ENCODE peak calls at places on chromosomes 4 and X, in five cellular contexts. J is heart left ventricle, L is fibroblast of pulmonary artery, U is MCF 10A, R is astrocyte of the spinal cord. Y is an unnamed sample.

GRCh38 chr4:95317124-95317820 is 231.5 kb downstream of the UNC5C start:
- DNase-seq in J (no peak), U (no peak), L (no peak), R (no peak), Y (no peak)

GRCh38 chr4:13427599-13428325 is 56.4 kb downstream of the RAB28 start:
- DNase-seq in L (peak), U (no peak), J (no peak), R (no peak), Y (no peak)

GRCh38 chrX:72020788-72021187 is 110.1 kb downstream of the NHSL2 start:
- DNase-seq in L (no peak), R (no peak), J (no peak), U (no peak), Y (no peak)

GRCh38 chrX:152061557-152061956 is 76.8 kb downstream of the MAGEA10 start:
- DNase-seq in L (no peak), J (no peak), U (no peak), R (no peak), Y (no peak)

GRCh38 chr4:109978704-109979103 is 66.0 kb downstream of the EGF start:
- DNase-seq in L (no peak), J (no peak), R (no peak), U (no peak), Y (no peak)

GRCh38 chrX:267771-268261 is 13.4 kb upstream of the PLCXD1 start:
- DNase-seq in U (no peak), R (no peak), L (no peak), J (no peak), Y (no peak)

GRCh38 chrX:133177202-133177601 is 41.0 kb downstream of the TFDP3 start:
- DNase-seq in R (no peak), U (no peak), L (no peak), J (no peak), Y (no peak)

GRCh38 chrX:154458954-154459829 is 1.1 kb downstream of the PLXNA3 start:
- DNase-seq in L (no peak), R (no peak), U (peak), J (peak), Y (peak)

GRCh38 chrX:15882704-15883539 is 28.3 kb upstream of the AP1S2 start:
- DNase-seq in U (peak), R (peak), L (peak), J (no peak), Y (no peak)

GRCh38 chrX:87337267-87337666 is 180.3 kb upstream of the KLHL4 start:
- DNase-seq in U (no peak), J (no peak), R (no peak), L (peak), Y (no peak)

GRCh38 chr4:86543560-86544312 is 50.4 kb upstream of the PTPN13 start:
- DNase-seq in R (peak), U (no peak), L (peak), J (no peak), Y (no peak)

GRCh38 chr4:173752610-173753009 is 222.6 kb upstream of the HAND2 start:
- DNase-seq in R (no peak), J (no peak), U (peak), L (peak), Y (no peak)

GRCh38 chr4:142354794-142355416 is 491.2 kb downstream of the INPP4B start:
- DNase-seq in U (no peak), R (no peak), J (no peak), L (no peak), Y (no peak)

GRCh38 chr4:182140547-182140946 is 102.7 kb upstream of the TENM3 start:
- DNase-seq in J (no peak), L (no peak), U (no peak), R (no peak), Y (no peak)

GRCh38 chr4:82801910-82802521 is 3.4 kb upstream of the SCD5 start:
- DNase-seq in L (peak), R (peak), J (no peak), U (peak), Y (no peak)

GRCh38 chr4:23135792-23136645 is 443.3 kb downstream of the GBA3 start:
- DNase-seq in U (peak), L (peak), R (peak), J (no peak), Y (no peak)

GRCh38 chr4:140267576-140267975 is 105.9 kb upstream of the SCOC start:
- DNase-seq in J (no peak), L (no peak), R (no peak), U (no peak), Y (no peak)

GRCh38 chr4:101711590-101712255 is 78.8 kb upstream of the BANK1 start:
- DNase-seq in L (no peak), R (no peak), J (no peak), U (no peak), Y (no peak)

GRCh38 chr4:121252224-121252806 is 88.2 kb upstream of the TNIP3 start:
- DNase-seq in J (no peak), U (peak), L (peak), R (peak), Y (peak)

DNA sequence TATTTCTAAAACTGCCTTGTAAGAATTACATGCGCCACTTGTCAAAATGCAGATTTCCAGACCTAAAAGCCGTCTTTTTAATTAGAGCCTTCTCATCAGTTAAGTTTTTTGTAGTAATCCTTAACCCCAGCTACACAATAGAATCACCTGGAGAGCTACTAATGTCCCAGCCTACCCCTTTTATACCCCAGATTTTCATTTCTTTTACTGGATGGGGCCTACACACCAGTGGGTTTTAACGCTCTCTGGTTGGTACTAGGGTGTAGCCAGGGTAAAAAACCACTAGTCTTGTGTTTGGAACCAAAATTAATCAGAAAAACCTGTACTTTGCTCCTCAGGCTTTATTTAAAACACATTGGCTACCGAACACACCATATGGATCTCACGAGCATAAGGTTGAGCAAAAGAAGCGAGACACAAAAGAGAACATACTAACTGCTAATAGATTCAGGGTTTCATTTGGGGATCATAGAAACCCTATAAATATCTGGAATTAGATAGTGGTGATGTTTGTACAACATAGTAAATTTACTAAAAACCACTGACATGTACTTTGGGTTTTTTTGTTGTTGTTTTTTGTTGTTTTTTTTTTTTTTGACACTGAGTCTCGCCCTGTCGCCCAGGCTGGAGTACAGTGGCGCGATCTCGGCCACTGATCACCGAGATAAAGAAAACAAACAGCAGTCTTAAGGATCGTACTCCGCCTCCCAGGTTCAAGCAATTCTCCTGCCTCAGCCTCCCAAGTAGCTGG is 30.6 kb downstream of the BBS12 start:
- DNase-seq in L (no peak), R (no peak), J (no peak), U (no peak), Y (no peak)
- TF ChIP-seq CTCF in L (no peak), R (no peak), J (no peak), U (no peak), Y (no peak)

GRCh38 chr4:81369898-81370297 is 101.8 kb downstream of the RASGEF1B start:
- DNase-seq in J (no peak), U (no peak), R (no peak), L (no peak), Y (no peak)
- TF ChIP-seq CTCF in J (no peak), U (no peak), R (no peak), L (no peak), Y (peak)

GRCh38 chrX:118839334-118839958 is 15.8 kb downstream of the ZCCHC12 start:
- DNase-seq in J (peak), R (peak), U (no peak), L (peak), Y (peak)
- TF ChIP-seq CTCF in J (peak), R (peak), U (peak), L (peak), Y (peak)

DNA sequence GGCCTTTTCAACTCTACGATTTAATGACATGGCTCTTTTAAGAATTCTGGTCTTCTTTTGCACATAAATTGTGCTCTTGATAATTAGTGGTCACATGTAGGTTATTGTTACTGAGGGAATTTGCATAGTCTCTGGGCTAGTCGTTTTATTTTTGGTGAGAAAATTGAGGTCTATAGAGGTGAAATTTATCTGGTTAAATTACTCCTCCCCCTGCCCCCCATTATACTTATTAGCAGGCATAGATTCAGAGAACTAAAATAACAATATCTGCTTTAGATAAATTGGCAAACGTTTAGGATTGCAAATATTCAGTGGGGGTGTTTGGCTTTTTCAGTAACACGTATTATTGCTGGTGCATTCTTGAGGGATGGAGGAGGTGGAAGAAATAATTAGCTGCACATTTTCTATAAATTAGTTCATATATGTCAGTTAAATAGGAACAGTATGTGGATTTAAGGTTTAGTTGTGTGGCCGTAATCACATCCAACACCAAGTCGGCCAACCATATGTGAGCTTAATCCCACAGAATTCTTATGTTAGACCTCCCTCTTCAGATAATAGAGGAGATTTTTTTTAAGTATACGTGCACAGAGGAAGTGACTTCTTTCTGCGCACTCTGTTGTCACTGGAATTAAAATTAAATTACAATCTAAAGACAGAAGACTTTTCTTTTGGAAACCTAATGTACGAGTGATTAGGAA is 1.9 kb downstream of the SEPTIN11 start:
- DNase-seq in L (peak), R (no peak), U (no peak), J (no peak), Y (no peak)
- TF ChIP-seq CTCF in L (no peak), R (no peak), U (no peak), J (no peak), Y (peak)

GRCh38 chr4:31130930-31131329 is 410.8 kb downstream of the PCDH7 start:
- DNase-seq in J (no peak), R (no peak), U (no peak), L (no peak), Y (no peak)

GRCh38 chr4:31139767-31140166 is 419.6 kb downstream of the PCDH7 start:
- DNase-seq in R (no peak), U (no peak), J (no peak), L (no peak), Y (no peak)

GRCh38 chr4:31134720-31135119 is 414.6 kb downstream of the PCDH7 start:
- DNase-seq in U (no peak), R (no peak), L (no peak), J (no peak), Y (no peak)
- TF ChIP-seq CTCF in U (no peak), R (no peak), L (no peak), J (no peak), Y (no peak)

GRCh38 chrX:54695231-54695630 is 102.8 kb downstream of the ITIH6 start:
- DNase-seq in L (peak), U (no peak), J (no peak), R (no peak), Y (no peak)
- TF ChIP-seq CTCF in L (peak), U (no peak), J (no peak), R (no peak), Y (peak)

DNA sequence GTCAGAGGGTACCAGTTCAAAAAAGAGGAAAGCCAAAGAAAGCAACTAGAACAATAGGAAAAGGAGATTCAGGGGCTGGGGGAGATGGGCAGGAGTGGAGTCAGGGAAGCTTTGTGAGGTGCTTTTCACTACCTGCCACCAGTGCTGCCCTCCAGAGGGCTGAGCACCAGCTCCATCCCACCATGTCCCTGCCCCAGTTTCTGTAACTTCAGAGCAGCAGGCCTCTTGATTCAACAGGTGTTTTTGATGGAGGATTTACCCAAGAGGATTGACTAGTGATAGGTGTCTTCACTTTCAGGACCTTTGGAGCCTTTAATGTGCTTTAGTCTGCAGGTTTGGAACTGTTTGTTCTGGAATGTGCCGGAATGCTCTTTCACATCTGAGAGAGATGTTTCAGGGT is 12.1 kb downstream of the KIT start:
- DNase-seq in R (no peak), U (no peak), J (no peak), L (no peak), Y (no peak)
- TF ChIP-seq CTCF in R (no peak), U (no peak), J (no peak), L (no peak), Y (no peak)

GRCh38 chr4:5389756-5390155 is 318.6 kb downstream of the EVC2 start:
- DNase-seq in U (no peak), R (no peak), J (no peak), L (no peak), Y (no peak)
- TF ChIP-seq CTCF in U (no peak), R (no peak), J (no peak), L (no peak), Y (no peak)

GRCh38 chrX:70168238-70169188 is 8.8 kb upstream of the DGAT2L6 start:
- DNase-seq in L (peak), U (peak), R (peak), J (no peak), Y (no peak)
- TF ChIP-seq CTCF in L (no peak), U (no peak), R (no peak), J (no peak), Y (no peak)

GRCh38 chrX:53813663-53814440 is 127.3 kb upstream of the HUWE1 start:
- DNase-seq in L (no peak), J (no peak), R (no peak), U (peak), Y (no peak)
- TF ChIP-seq CTCF in L (no peak), J (no peak), R (no peak), U (no peak), Y (no peak)